ENCODE peak calls at places on chromosomes 11 and 22, in eight cellular contexts. One of them, this sample, is unnamed.

GRCh38 chr11:48170840-48171233 is 45.8 kb upstream of the OR4B1 start:
- DNase-seq in caudate nucleus: no peak
- DNase-seq in stimulated activated CD8-positive, alpha-beta memory T cell treated with anti-CD3 and anti-CD28 coated beads, Interleukin-15, amount 100 ng/mL, for 4 hours: no peak
- DNase-seq in activated CD4-positive, alpha-beta T cell treated with anti-CD3 and anti-CD28 coated beads, Interleukin-2, amount 50 U/mL, for 1 hour: no peak
- DNase-seq in ELR: no peak
- DNase-seq in SJSA1: no peak
- DNase-seq in mucosa of descending colon: no peak
- DNase-seq in anterior cingulate cortex: no peak
- DNase-seq in this sample: no peak

GRCh38 chr11:17668166-17668565 is 51.2 kb upstream of the MYOD1 start:
- DNase-seq in ELR: no peak
- DNase-seq in stimulated activated CD8-positive, alpha-beta memory T cell treated with anti-CD3 and anti-CD28 coated beads, Interleukin-15, amount 100 ng/mL, for 4 hours: no peak
- DNase-seq in SJSA1: no peak
- DNase-seq in activated CD4-positive, alpha-beta T cell treated with anti-CD3 and anti-CD28 coated beads, Interleukin-2, amount 50 U/mL, for 1 hour: no peak
- DNase-seq in mucosa of descending colon: no peak
- DNase-seq in caudate nucleus: no peak
- DNase-seq in anterior cingulate cortex: no peak
- DNase-seq in this sample: no peak

GRCh38 chr11:56817661-56818060 is 69.2 kb upstream of the OR9G4 start:
- DNase-seq in anterior cingulate cortex: no peak
- DNase-seq in stimulated activated CD8-positive, alpha-beta memory T cell treated with anti-CD3 and anti-CD28 coated beads, Interleukin-15, amount 100 ng/mL, for 4 hours: no peak
- DNase-seq in caudate nucleus: no peak
- DNase-seq in ELR: no peak
- DNase-seq in SJSA1: no peak
- DNase-seq in activated CD4-positive, alpha-beta T cell treated with anti-CD3 and anti-CD28 coated beads, Interleukin-2, amount 50 U/mL, for 1 hour: no peak
- DNase-seq in mucosa of descending colon: peak; percentile 19
- DNase-seq in this sample: no peak

GRCh38 chr22:22168190-22168940 is 76.2 kb upstream of the VPREB1 start:
- DNase-seq in activated CD4-positive, alpha-beta T cell treated with anti-CD3 and anti-CD28 coated beads, Interleukin-2, amount 50 U/mL, for 1 hour: no peak
- DNase-seq in mucosa of descending colon: peak; percentile 18
- DNase-seq in SJSA1: no peak
- DNase-seq in caudate nucleus: no peak
- DNase-seq in stimulated activated CD8-positive, alpha-beta memory T cell treated with anti-CD3 and anti-CD28 coated beads, Interleukin-15, amount 100 ng/mL, for 4 hours: no peak
- DNase-seq in ELR: peak; percentile 61
- DNase-seq in anterior cingulate cortex: no peak
- DNase-seq in this sample: peak; percentile 88

GRCh38 chr11:16843307-16843706 is 104.9 kb downstream of the C11orf58 start:
- DNase-seq in activated CD4-positive, alpha-beta T cell treated with anti-CD3 and anti-CD28 coated beads, Interleukin-2, amount 50 U/mL, for 1 hour: no peak
- DNase-seq in caudate nucleus: no peak
- DNase-seq in stimulated activated CD8-positive, alpha-beta memory T cell treated with anti-CD3 and anti-CD28 coated beads, Interleukin-15, amount 100 ng/mL, for 4 hours: no peak
- DNase-seq in SJSA1: no peak
- DNase-seq in ELR: no peak
- DNase-seq in mucosa of descending colon: peak; percentile 54
- DNase-seq in anterior cingulate cortex: no peak
- DNase-seq in this sample: peak; percentile 9

GRCh38 chr11:66867425-66868040 is 10.7 kb downstream of the LRFN4 start:
- DNase-seq in caudate nucleus: no peak
- DNase-seq in SJSA1: no peak
- DNase-seq in stimulated activated CD8-positive, alpha-beta memory T cell treated with anti-CD3 and anti-CD28 coated beads, Interleukin-15, amount 100 ng/mL, for 4 hours: no peak
- DNase-seq in ELR: peak; percentile 25
- DNase-seq in activated CD4-positive, alpha-beta T cell treated with anti-CD3 and anti-CD28 coated beads, Interleukin-2, amount 50 U/mL, for 1 hour: no peak
- DNase-seq in mucosa of descending colon: no peak
- DNase-seq in anterior cingulate cortex: no peak
- DNase-seq in this sample: no peak

GRCh38 chr11:5038336-5038735 is 8.0 kb upstream of the OR52J3 start:
- DNase-seq in stimulated activated CD8-positive, alpha-beta memory T cell treated with anti-CD3 and anti-CD28 coated beads, Interleukin-15, amount 100 ng/mL, for 4 hours: no peak
- DNase-seq in ELR: no peak
- DNase-seq in caudate nucleus: no peak
- DNase-seq in activated CD4-positive, alpha-beta T cell treated with anti-CD3 and anti-CD28 coated beads, Interleukin-2, amount 50 U/mL, for 1 hour: no peak
- DNase-seq in SJSA1: no peak
- DNase-seq in mucosa of descending colon: no peak
- DNase-seq in anterior cingulate cortex: no peak
- DNase-seq in this sample: no peak

GRCh38 chr11:128603003-128603715 is 15.8 kb upstream of the ETS1 start:
- DNase-seq in caudate nucleus: no peak
- DNase-seq in ELR: no peak
- DNase-seq in mucosa of descending colon: no peak
- DNase-seq in SJSA1: no peak
- DNase-seq in stimulated activated CD8-positive, alpha-beta memory T cell treated with anti-CD3 and anti-CD28 coated beads, Interleukin-15, amount 100 ng/mL, for 4 hours: no peak
- DNase-seq in activated CD4-positive, alpha-beta T cell treated with anti-CD3 and anti-CD28 coated beads, Interleukin-2, amount 50 U/mL, for 1 hour: no peak
- DNase-seq in anterior cingulate cortex: no peak
- DNase-seq in this sample: no peak

GRCh38 chr22:25837288-25837900 is 95.4 kb downstream of the MYO18B start:
- DNase-seq in activated CD4-positive, alpha-beta T cell treated with anti-CD3 and anti-CD28 coated beads, Interleukin-2, amount 50 U/mL, for 1 hour: no peak
- DNase-seq in ELR: no peak
- DNase-seq in anterior cingulate cortex: no peak
- DNase-seq in mucosa of descending colon: no peak
- DNase-seq in SJSA1: no peak
- DNase-seq in caudate nucleus: no peak
- DNase-seq in stimulated activated CD8-positive, alpha-beta memory T cell treated with anti-CD3 and anti-CD28 coated beads, Interleukin-15, amount 100 ng/mL, for 4 hours: no peak
- DNase-seq in this sample: no peak

GRCh38 chr11:103108933-103109817 is at the start of gene DYNC2H1:
- DNase-seq in caudate nucleus: peak; percentile 87
- DNase-seq in ELR: peak; percentile 96
- DNase-seq in activated CD4-positive, alpha-beta T cell treated with anti-CD3 and anti-CD28 coated beads, Interleukin-2, amount 50 U/mL, for 1 hour: peak; percentile 85
- DNase-seq in mucosa of descending colon: peak; percentile 88
- DNase-seq in anterior cingulate cortex: peak; percentile 29
- DNase-seq in stimulated activated CD8-positive, alpha-beta memory T cell treated with anti-CD3 and anti-CD28 coated beads, Interleukin-15, amount 100 ng/mL, for 4 hours: peak; percentile 68
- DNase-seq in SJSA1: peak; percentile 58
- DNase-seq in this sample: peak; percentile 88

GRCh38 chr22:42769574-42770447 is 49.1 kb upstream of the A4GALT start:
- DNase-seq in mucosa of descending colon: peak; percentile 43
- DNase-seq in caudate nucleus: no peak
- DNase-seq in activated CD4-positive, alpha-beta T cell treated with anti-CD3 and anti-CD28 coated beads, Interleukin-2, amount 50 U/mL, for 1 hour: no peak
- DNase-seq in stimulated activated CD8-positive, alpha-beta memory T cell treated with anti-CD3 and anti-CD28 coated beads, Interleukin-15, amount 100 ng/mL, for 4 hours: no peak
- DNase-seq in SJSA1: peak; percentile 75
- DNase-seq in ELR: peak; percentile 86
- DNase-seq in anterior cingulate cortex: no peak
- DNase-seq in this sample: peak; percentile 63

GRCh38 chr22:46088541-46089311 is 61.6 kb upstream of the PPARA start:
- DNase-seq in stimulated activated CD8-positive, alpha-beta memory T cell treated with anti-CD3 and anti-CD28 coated beads, Interleukin-15, amount 100 ng/mL, for 4 hours: no peak
- DNase-seq in mucosa of descending colon: no peak
- DNase-seq in ELR: peak; percentile 92
- DNase-seq in activated CD4-positive, alpha-beta T cell treated with anti-CD3 and anti-CD28 coated beads, Interleukin-2, amount 50 U/mL, for 1 hour: no peak
- DNase-seq in SJSA1: peak; percentile 45
- DNase-seq in caudate nucleus: no peak
- DNase-seq in anterior cingulate cortex: no peak
- DNase-seq in this sample: no peak

GRCh38 chr11:105236631-105237030 is 97.1 kb upstream of the CARD18 start:
- DNase-seq in caudate nucleus: no peak
- DNase-seq in stimulated activated CD8-positive, alpha-beta memory T cell treated with anti-CD3 and anti-CD28 coated beads, Interleukin-15, amount 100 ng/mL, for 4 hours: no peak
- DNase-seq in SJSA1: peak; percentile 26
- DNase-seq in anterior cingulate cortex: no peak
- DNase-seq in ELR: no peak
- DNase-seq in activated CD4-positive, alpha-beta T cell treated with anti-CD3 and anti-CD28 coated beads, Interleukin-2, amount 50 U/mL, for 1 hour: no peak
- DNase-seq in mucosa of descending colon: no peak
- DNase-seq in this sample: no peak

GRCh38 chr11:7385532-7385931 is 99.8 kb upstream of the OLFML1 start:
- DNase-seq in stimulated activated CD8-positive, alpha-beta memory T cell treated with anti-CD3 and anti-CD28 coated beads, Interleukin-15, amount 100 ng/mL, for 4 hours: no peak
- DNase-seq in activated CD4-positive, alpha-beta T cell treated with anti-CD3 and anti-CD28 coated beads, Interleukin-2, amount 50 U/mL, for 1 hour: no peak
- DNase-seq in caudate nucleus: no peak
- DNase-seq in anterior cingulate cortex: no peak
- DNase-seq in SJSA1: no peak
- DNase-seq in mucosa of descending colon: no peak
- DNase-seq in ELR: no peak
- DNase-seq in this sample: no peak

GRCh38 chr11:117232022-117232878 is at the start of the genes PCSK7 and RNF214:
- DNase-seq in activated CD4-positive, alpha-beta T cell treated with anti-CD3 and anti-CD28 coated beads, Interleukin-2, amount 50 U/mL, for 1 hour: peak; percentile 65
- DNase-seq in anterior cingulate cortex: peak; percentile 57
- DNase-seq in mucosa of descending colon: peak; percentile 81
- DNase-seq in stimulated activated CD8-positive, alpha-beta memory T cell treated with anti-CD3 and anti-CD28 coated beads, Interleukin-15, amount 100 ng/mL, for 4 hours: peak; percentile 39
- DNase-seq in SJSA1: peak; percentile 71
- DNase-seq in caudate nucleus: peak; percentile 78
- DNase-seq in ELR: peak; percentile 79
- DNase-seq in this sample: peak; percentile 94

GRCh38 chr11:8062781-8063257 is 18.2 kb upstream of the TUB start:
- DNase-seq in stimulated activated CD8-positive, alpha-beta memory T cell treated with anti-CD3 and anti-CD28 coated beads, Interleukin-15, amount 100 ng/mL, for 4 hours: no peak
- DNase-seq in activated CD4-positive, alpha-beta T cell treated with anti-CD3 and anti-CD28 coated beads, Interleukin-2, amount 50 U/mL, for 1 hour: no peak
- DNase-seq in anterior cingulate cortex: no peak
- DNase-seq in ELR: no peak
- DNase-seq in caudate nucleus: no peak
- DNase-seq in mucosa of descending colon: no peak
- DNase-seq in SJSA1: no peak
- DNase-seq in this sample: no peak

GRCh38 chr11:86893235-86893634 is 62.0 kb downstream of the FZD4 start:
- DNase-seq in ELR: no peak
- DNase-seq in stimulated activated CD8-positive, alpha-beta memory T cell treated with anti-CD3 and anti-CD28 coated beads, Interleukin-15, amount 100 ng/mL, for 4 hours: no peak
- DNase-seq in mucosa of descending colon: no peak
- DNase-seq in SJSA1: no peak
- DNase-seq in activated CD4-positive, alpha-beta T cell treated with anti-CD3 and anti-CD28 coated beads, Interleukin-2, amount 50 U/mL, for 1 hour: no peak
- DNase-seq in caudate nucleus: no peak
- DNase-seq in anterior cingulate cortex: no peak
- DNase-seq in this sample: no peak

GRCh38 chr11:78698612-78699011 is 123.9 kb upstream of the NARS2 start:
- DNase-seq in caudate nucleus: no peak
- DNase-seq in SJSA1: no peak
- DNase-seq in anterior cingulate cortex: no peak
- DNase-seq in mucosa of descending colon: no peak
- DNase-seq in stimulated activated CD8-positive, alpha-beta memory T cell treated with anti-CD3 and anti-CD28 coated beads, Interleukin-15, amount 100 ng/mL, for 4 hours: no peak
- DNase-seq in ELR: peak; percentile 20
- DNase-seq in activated CD4-positive, alpha-beta T cell treated with anti-CD3 and anti-CD28 coated beads, Interleukin-2, amount 50 U/mL, for 1 hour: no peak
- DNase-seq in this sample: no peak

GRCh38 chr11:58392741-58393140 is 13.9 kb downstream of the OR5B3 start:
- DNase-seq in caudate nucleus: no peak
- DNase-seq in ELR: peak; percentile 32
- DNase-seq in activated CD4-positive, alpha-beta T cell treated with anti-CD3 and anti-CD28 coated beads, Interleukin-2, amount 50 U/mL, for 1 hour: no peak
- DNase-seq in anterior cingulate cortex: no peak
- DNase-seq in stimulated activated CD8-positive, alpha-beta memory T cell treated with anti-CD3 and anti-CD28 coated beads, Interleukin-15, amount 100 ng/mL, for 4 hours: no peak
- DNase-seq in mucosa of descending colon: no peak
- DNase-seq in SJSA1: peak; percentile 19
- DNase-seq in this sample: no peak

This sample was measured in OCI-M1.